ENCODE peak calls at places on chromosomes 13 and 19, in six cellular contexts. L is uterus; I is mammary epithelial cell; U is H1; K is activated T-helper 1 cell treated with anti-CD3 and anti-CD28 coated beads, Interleukin-2, amount 50 U/mL, for 16 hours; S is hypothalamus. H is an unnamed sample.

GRCh38 chr19:31270897-31271568 is 78.2 kb downstream of the TSHZ3 start:
- DNase-seq in L (peak), I (no peak), U (no peak), K (no peak), S (no peak), H (no peak)

GRCh38 chr13:41148421-41149283 is 16.1 kb upstream of the KBTBD6 start:
- DNase-seq in L (no peak), I (no peak), U (no peak), K (no peak), S (no peak), H (no peak)

GRCh38 chr13:40336228-40337221 is 329.9 kb downstream of the FOXO1 start:
- DNase-seq in L (no peak), I (no peak), U (no peak), K (no peak), S (no peak), H (no peak)

GRCh38 chr13:94079876-94080275 is 399.6 kb downstream of the DCT start:
- DNase-seq in L (no peak), I (no peak), U (no peak), K (no peak), S (no peak), H (no peak)

GRCh38 chr13:48299591-48299990 is 4.0 kb upstream of the RB1 start:
- DNase-seq in L (no peak), I (no peak), U (no peak), K (no peak), S (no peak), H (no peak)

GRCh38 chr19:13844130-13844631 is 32.8 kb upstream of the NANOS3 start:
- DNase-seq in L (no peak), I (peak), U (peak), K (no peak), S (no peak), H (no peak)

GRCh38 chr19:39196320-39196719 is 444 bp upstream of the NCCRP1 start:
- DNase-seq in L (no peak), I (no peak), U (peak), K (no peak), S (no peak), H (no peak)

GRCh38 chr13:49419292-49419691 is 24.6 kb downstream of the CAB39L start:
- DNase-seq in L (no peak), I (no peak), U (no peak), K (no peak), S (no peak), H (no peak)

GRCh38 chr19:531009-531752 is 379 bp upstream of the CDC34 start:
- DNase-seq in L (peak), I (peak), U (peak), K (peak), S (peak), H (no peak)

GRCh38 chr13:73984949-73985691 is 149.1 kb downstream of the KLF12 start:
- DNase-seq in L (no peak), I (no peak), U (no peak), K (peak), S (no peak), H (no peak)

GRCh38 chr19:4547303-4548237 is 7.7 kb upstream of the LRG1 start:
- DNase-seq in L (no peak), I (no peak), U (no peak), K (no peak), S (no peak), H (no peak)